ENCODE peak calls at places on chromosome 20, in ten cellular contexts. U, N, I, X, Y, R, D, W, M and P are unnamed samples.

GRCh38 chr20:40687384-40688128 is 1.5 kb downstream of the MAFB start:
- DNase-seq in U (peak), N (peak), I (peak), X (peak), Y (no peak), R (no peak), D (peak), W (no peak), M (peak), P (no peak)

GRCh38 chr20:25280574-25281535 is 33.0 kb downstream of the PYGB start:
- DNase-seq in U (no peak), N (no peak), I (peak), X (no peak), Y (no peak), R (no peak), D (no peak), W (peak), M (no peak), P (peak)

GRCh38 chr20:25247100-25247665 is 702 bp upstream of the PYGB start:
- DNase-seq in U (peak), N (peak), I (peak), X (peak), Y (peak), R (peak), D (peak), W (no peak), M (peak), P (no peak)

GRCh38 chr20:51767867-51768758 is at the start of gene ATP9A:
- DNase-seq in U (peak), N (peak), I (peak), X (peak), Y (no peak), R (peak), D (peak), W (no peak), M (peak), P (no peak)

GRCh38 chr20:47276856-47277541 is 79.5 kb downstream of the ZMYND8 start:
- DNase-seq in U (no peak), N (peak), I (peak), X (peak), Y (no peak), R (no peak), D (no peak), W (no peak), M (peak), P (no peak)

GRCh38 chr20:6806291-6806690 is 38.8 kb downstream of the BMP2 start:
- DNase-seq in U (no peak), N (no peak), I (no peak), X (no peak), Y (no peak), R (no peak), D (no peak), W (no peak), M (no peak), P (no peak)

GRCh38 chr20:577167-577791 is 32.8 kb downstream of the TCF15 start:
- DNase-seq in U (no peak), N (no peak), I (no peak), X (no peak), Y (peak), R (no peak), D (no peak), W (no peak), M (peak), P (no peak)

GRCh38 chr20:45415822-45416637 is at the start of gene PIGT:
- DNase-seq in U (peak), N (peak), I (peak), X (peak), Y (peak), R (peak), D (peak), W (peak), M (peak), P (peak)

GRCh38 chr20:51554538-51555165 is 12.1 kb upstream of the NFATC2 start:
- DNase-seq in U (no peak), N (peak), I (no peak), X (no peak), Y (no peak), R (no peak), D (no peak), W (no peak), M (peak), P (no peak)

GRCh38 chr20:10611357-10611756 is 62.4 kb downstream of the JAG1 start:
- DNase-seq in U (no peak), N (peak), I (peak), X (no peak), Y (no peak), R (peak), D (peak), W (no peak), M (peak), P (no peak)

GRCh38 chr20:60191014-60191413 is 232.8 kb downstream of the CDH26 start:
- DNase-seq in U (no peak), N (no peak), I (no peak), X (no peak), Y (no peak), R (no peak), D (no peak), W (no peak), M (no peak), P (no peak)

GRCh38 chr20:36439040-36439730 is 102.1 kb upstream of the MYL9 start:
- DNase-seq in U (peak), N (peak), I (peak), X (peak), Y (peak), R (peak), D (peak), W (peak), M (peak), P (peak)

GRCh38 chr20:43988451-43988850 is 73.8 kb downstream of the TOX2 start:
- DNase-seq in U (no peak), N (peak), I (no peak), X (no peak), Y (no peak), R (no peak), D (no peak), W (no peak), M (no peak), P (no peak)

GRCh38 chr20:15248618-15249395 is 911.4 kb upstream of the FLRT3 start:
- DNase-seq in U (no peak), N (no peak), I (no peak), X (no peak), Y (no peak), R (no peak), D (no peak), W (no peak), M (no peak), P (no peak)

GRCh38 chr20:24504331-24505285 is 35.2 kb downstream of the SYNDIG1 start:
- DNase-seq in U (no peak), N (no peak), I (no peak), X (no peak), Y (no peak), R (no peak), D (no peak), W (no peak), M (no peak), P (no peak)

GRCh38 chr20:35232575-35232974 is 6.1 kb downstream of the MMP24 start:
- DNase-seq in U (no peak), N (peak), I (no peak), X (no peak), Y (no peak), R (no peak), D (no peak), W (no peak), M (peak), P (no peak)

GRCh38 chr20:38001173-38001875 is 31.9 kb downstream of the TTI1 start:
- DNase-seq in U (no peak), N (peak), I (no peak), X (no peak), Y (no peak), R (no peak), D (no peak), W (no peak), M (peak), P (no peak)

GRCh38 chr20:41176711-41177552 is 39.6 kb downstream of the PLCG1 start:
- DNase-seq in U (no peak), N (no peak), I (no peak), X (peak), Y (no peak), R (no peak), D (no peak), W (no peak), M (no peak), P (no peak)

GRCh38 chr20:46246527-46246926 is 61.8 kb downstream of the CDH22 start:
- DNase-seq in U (no peak), N (no peak), I (no peak), X (no peak), Y (no peak), R (no peak), D (no peak), W (no peak), M (no peak), P (no peak)

GRCh38 chr20:62583424-62583920 is 58.8 kb upstream of the SLCO4A1 start:
- DNase-seq in U (no peak), N (peak), I (peak), X (no peak), Y (no peak), R (no peak), D (no peak), W (no peak), M (peak), P (no peak)
- TF ChIP-seq CTCF in U (no peak), N (peak), I (no peak), X (no peak), Y (no peak), R (no peak), D (no peak), W (no peak), M (no peak), P (no peak)

GRCh38 chr20:58945967-58946631 is 35.0 kb upstream of the NELFCD start:
- DNase-seq in U (no peak), N (no peak), I (no peak), X (no peak), Y (no peak), R (no peak), D (no peak), W (no peak), M (no peak), P (no peak)

GRCh38 chr20:58956078-58956477 is 25.0 kb upstream of the NELFCD start:
- DNase-seq in U (no peak), N (no peak), I (no peak), X (no peak), Y (no peak), R (no peak), D (no peak), W (no peak), M (no peak), P (no peak)

GRCh38 chr20:58953050-58953449 is 28.0 kb upstream of the NELFCD start:
- DNase-seq in U (no peak), N (no peak), I (no peak), X (no peak), Y (no peak), R (no peak), D (no peak), W (no peak), M (no peak), P (no peak)

GRCh38 chr20:58944610-58945009 is 36.4 kb upstream of the NELFCD start:
- DNase-seq in U (no peak), N (no peak), I (no peak), X (no peak), Y (no peak), R (peak), D (no peak), W (no peak), M (no peak), P (no peak)

GRCh38 chr20:58950603-58951002 is 30.5 kb upstream of the NELFCD start:
- DNase-seq in U (no peak), N (no peak), I (no peak), X (no peak), Y (no peak), R (no peak), D (peak), W (no peak), M (no peak), P (no peak)
- TF ChIP-seq CTCF in U (no peak), N (no peak), I (no peak), X (no peak), Y (peak), R (no peak), D (no peak), W (no peak), M (no peak), P (no peak)

GRCh38 chr20:62979310-62979709 is 26.8 kb downstream of the SLC17A9 start:
- DNase-seq in U (no peak), N (no peak), I (no peak), X (no peak), Y (no peak), R (no peak), D (no peak), W (no peak), M (no peak), P (no peak)
- TF ChIP-seq CTCF in U (no peak), N (no peak), I (no peak), X (no peak), Y (no peak), R (no peak), D (no peak), W (no peak), M (no peak), P (no peak)

DNA sequence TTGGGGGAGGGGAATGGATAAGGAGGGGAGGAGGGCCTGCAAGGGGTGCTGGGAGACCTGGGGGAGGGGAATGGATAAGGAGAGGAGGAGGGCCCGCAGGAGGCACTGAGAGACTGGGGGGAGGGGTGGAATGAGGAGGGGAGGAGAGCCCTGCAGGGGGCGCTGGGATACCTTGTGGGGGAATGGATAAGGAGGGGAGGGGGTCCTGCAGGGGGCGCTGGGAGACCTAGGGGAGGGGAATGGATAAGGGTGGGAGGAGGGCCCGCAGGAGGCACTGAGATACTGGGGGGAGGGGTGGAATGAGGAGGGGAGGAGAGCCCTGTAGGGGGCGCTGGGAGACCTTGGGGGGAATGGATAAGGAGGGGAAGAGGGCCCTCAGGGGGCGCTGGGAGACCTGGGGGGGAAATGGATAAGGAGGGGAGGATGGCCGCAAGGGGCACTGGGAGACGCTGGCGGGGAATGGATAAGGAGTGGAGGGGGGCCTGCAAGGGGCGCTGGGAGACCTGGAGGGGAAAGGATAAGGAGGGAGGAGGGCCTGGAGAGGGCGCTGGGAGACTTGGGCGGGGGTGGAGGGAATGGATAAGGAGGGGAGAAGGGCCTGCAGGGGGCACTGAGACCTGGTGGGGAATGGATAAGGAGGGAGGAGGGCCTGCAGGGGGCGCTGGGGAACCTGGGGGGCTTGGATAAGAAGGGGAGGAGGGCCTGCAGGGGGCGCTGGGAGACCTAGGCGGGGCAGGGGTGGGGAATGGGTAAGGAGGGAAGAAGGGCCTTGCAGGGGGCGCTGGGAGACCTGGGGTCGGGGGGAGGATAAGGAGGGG is 1.3 kb upstream of the CTCFL start:
- DNase-seq in U (no peak), N (no peak), I (no peak), X (no peak), Y (peak), R (peak), D (no peak), W (no peak), M (no peak), P (no peak)
- TF ChIP-seq CTCF in U (no peak), N (no peak), I (no peak), X (no peak), Y (peak), R (peak), D (no peak), W (no peak), M (no peak), P (no peak)

GRCh38 chr20:4684837-4685413 is 36.8 kb upstream of the PRND start:
- DNase-seq in U (no peak), N (peak), I (no peak), X (no peak), Y (peak), R (no peak), D (no peak), W (no peak), M (peak), P (no peak)
- TF ChIP-seq CTCF in U (no peak), N (no peak), I (no peak), X (no peak), Y (no peak), R (no peak), D (no peak), W (no peak), M (no peak), P (no peak)

GRCh38 chr20:50224553-50225255 is 34.1 kb downstream of the CEBPB start:
- DNase-seq in U (no peak), N (peak), I (peak), X (peak), Y (no peak), R (no peak), D (peak), W (no peak), M (peak), P (no peak)
- TF ChIP-seq CTCF in U (no peak), N (peak), I (no peak), X (no peak), Y (peak), R (no peak), D (no peak), W (no peak), M (peak), P (no peak)